ENCODE peak calls at places on chromosome 5, in eight cellular contexts. R is fibroblast of villous mesenchyme, V is HS-27A, L is HT1080, A is neural progenitor cell, F is nephron progenitor cell, C is neural crest cell, P is fibroblast of lung. H is an unnamed sample.

GRCh38 chr5:154967419-154968024 is 26.6 kb downstream of the MRPL22 start:
- DNase-seq in R (peak; percentile 6), V (no peak), L (no peak), A (peak; percentile 4), F (peak; percentile 6), C (no peak), P (peak; percentile 27), H (no peak)

GRCh38 chr5:3197699-3198098 is 397.9 kb upstream of the IRX1 start:
- DNase-seq in R (no peak), V (no peak), L (no peak), A (peak; percentile 84), F (peak; percentile 66), C (peak; percentile 53), P (no peak), H (no peak)

GRCh38 chr5:37121027-37121426 is 128.1 kb downstream of the CPLANE1 start:
- DNase-seq in R (no peak), V (no peak), L (no peak), A (no peak), F (no peak), C (no peak), P (no peak), H (no peak)

GRCh38 chr5:179255527-179256228 is 89.6 kb downstream of the ADAMTS2 start:
- DNase-seq in R (no peak), V (no peak), L (no peak), A (no peak), F (no peak), C (no peak), P (no peak), H (no peak)

GRCh38 chr5:135535820-135536801 is at the start of gene NEUROG1:
- DNase-seq in R (no peak), V (no peak), L (no peak), A (peak; percentile 96), F (peak; percentile 74), C (peak; percentile 47), P (no peak), H (no peak)

GRCh38 chr5:150642567-150642927 is 2.1 kb downstream of the SYNPO start:
- DNase-seq in R (peak; percentile 89), V (peak; percentile 75), L (peak; percentile 89), A (peak; percentile 12), F (no peak), C (no peak), P (peak; percentile 85), H (peak; percentile 91)

GRCh38 chr5:87246046-87246445 is 21.6 kb upstream of the RASA1 start:
- DNase-seq in R (no peak), V (no peak), L (no peak), A (no peak), F (no peak), C (no peak), P (no peak), H (no peak)

GRCh38 chr5:163915481-163915961 is 410.1 kb downstream of the MAT2B start:
- DNase-seq in R (peak; percentile 36), V (no peak), L (peak; percentile 39), A (peak; percentile 8), F (peak; percentile 3), C (no peak), P (peak; percentile 54), H (no peak)

GRCh38 chr5:89203611-89204010 is 320.6 kb upstream of the MEF2C start:
- DNase-seq in R (no peak), V (no peak), L (no peak), A (no peak), F (no peak), C (no peak), P (no peak), H (no peak)

GRCh38 chr5:180631549-180632392 is 17.6 kb downstream of the FLT4 start:
- DNase-seq in R (no peak), V (no peak), L (no peak), A (peak; percentile 33), F (peak; percentile 68), C (no peak), P (no peak), H (no peak)

H was measured in NCI-H226.